ENCODE peak calls at places on chromosomes 7 and 10, in eight cellular contexts. D, T, L, U, J, H, X and V are unnamed samples. For H3K9me3, the result is how much of the 10 kb centered on the place peaks cover.

GRCh38 chr10:50563906-50564305 is 59.9 kb downstream of the SGMS1 start:
- DNase-seq in H (no peak), J (no peak), D (peak), U (no peak), L (no peak), T (no peak), X (no peak), V (no peak)

GRCh38 chr7:34096777-34097176 is 191.4 kb downstream of the BMPER start:
- DNase-seq in T (no peak), L (no peak), D (no peak), X (no peak), H (no peak), U (no peak), J (peak), V (no peak)

GRCh38 chr10:79445217-79445707 is at the start of gene ZCCHC24:
- DNase-seq in L (no peak), H (no peak), D (no peak), X (peak), J (no peak), U (no peak), T (peak), V (peak)

GRCh38 chr7:47470567-47471357 is 111.1 kb downstream of the TNS3 start:
- DNase-seq in D (no peak), T (no peak), H (no peak), J (no peak), X (no peak), L (peak), U (no peak), V (peak)

GRCh38 chr7:122407195-122407594 is 102.6 kb upstream of the FEZF1 start:
- DNase-seq in U (no peak), J (no peak), L (no peak), X (no peak), D (no peak), T (no peak), H (no peak), V (no peak)

GRCh38 chr7:76054129-76055120 is 6.5 kb downstream of the MDH2 start:
- DNase-seq in U (no peak), X (no peak), L (peak), T (no peak), H (no peak), D (no peak), J (peak), V (peak)

GRCh38 chr7:1284743-1285458 is 52.2 kb downstream of the UNCX start:
- DNase-seq in J (no peak), L (no peak), T (peak), X (no peak), H (peak), U (no peak), D (no peak), V (no peak)

GRCh38 chr7:89621925-89622641 is 532.2 kb upstream of the STEAP1 start:
- DNase-seq in J (no peak), D (no peak), L (no peak), X (no peak), H (no peak), T (no peak), U (no peak), V (no peak)

GRCh38 chr7:37923996-37924395 is 3.6 kb downstream of the EPDR1 start:
- DNase-seq in X (no peak), T (no peak), H (no peak), D (no peak), U (no peak), L (no peak), J (no peak), V (no peak)

GRCh38 chr7:44281811-44282600 is 43.4 kb downstream of the CAMK2B start:
- DNase-seq in D (no peak), J (no peak), H (peak), U (no peak), L (no peak), X (no peak), T (peak), V (no peak)

DNA sequence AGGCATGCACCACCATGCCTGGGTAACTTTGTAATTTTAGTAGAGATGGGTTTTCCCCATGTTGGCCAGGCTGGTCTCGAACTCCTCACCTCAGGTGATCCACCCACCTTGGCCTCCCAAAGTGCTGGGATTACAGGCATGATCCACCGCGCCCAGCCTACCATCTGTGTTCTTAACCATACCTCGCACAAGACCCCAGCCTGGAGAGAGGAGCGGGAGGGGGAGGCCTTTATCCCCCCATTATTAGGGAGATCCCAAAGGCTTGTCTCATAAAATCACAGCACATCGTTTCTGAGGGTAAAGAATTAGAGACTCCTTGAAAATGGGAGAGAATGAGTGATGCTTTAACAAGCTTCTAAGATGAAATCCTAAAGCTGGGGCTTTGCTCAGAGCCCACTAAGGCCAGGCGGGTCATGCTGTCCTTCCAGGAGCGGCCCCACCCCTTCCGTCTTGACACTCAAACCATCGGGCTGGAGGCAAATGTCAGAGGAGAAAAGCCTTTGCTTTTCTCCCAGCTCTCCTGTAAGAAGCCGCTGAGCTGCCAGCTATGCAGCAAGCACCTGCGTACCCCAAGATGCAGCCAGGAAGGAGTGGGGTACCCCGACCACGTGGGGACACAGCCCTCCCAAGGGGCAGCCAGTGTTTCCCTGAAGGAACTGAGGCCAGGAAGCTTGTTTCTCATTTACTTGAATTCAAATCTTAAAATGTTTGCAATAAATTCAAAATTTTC is 339.7 kb downstream of the PTPRN2 start:
- DNase-seq in U (no peak), X (peak), H (no peak), L (no peak), J (no peak), D (no peak), T (no peak), V (no peak)
- H3K9me3 ChIP-seq in U (under half), X (under half), H (under half), L (under half), J (under half), D (under half), T (under half), V (under half)

DNA sequence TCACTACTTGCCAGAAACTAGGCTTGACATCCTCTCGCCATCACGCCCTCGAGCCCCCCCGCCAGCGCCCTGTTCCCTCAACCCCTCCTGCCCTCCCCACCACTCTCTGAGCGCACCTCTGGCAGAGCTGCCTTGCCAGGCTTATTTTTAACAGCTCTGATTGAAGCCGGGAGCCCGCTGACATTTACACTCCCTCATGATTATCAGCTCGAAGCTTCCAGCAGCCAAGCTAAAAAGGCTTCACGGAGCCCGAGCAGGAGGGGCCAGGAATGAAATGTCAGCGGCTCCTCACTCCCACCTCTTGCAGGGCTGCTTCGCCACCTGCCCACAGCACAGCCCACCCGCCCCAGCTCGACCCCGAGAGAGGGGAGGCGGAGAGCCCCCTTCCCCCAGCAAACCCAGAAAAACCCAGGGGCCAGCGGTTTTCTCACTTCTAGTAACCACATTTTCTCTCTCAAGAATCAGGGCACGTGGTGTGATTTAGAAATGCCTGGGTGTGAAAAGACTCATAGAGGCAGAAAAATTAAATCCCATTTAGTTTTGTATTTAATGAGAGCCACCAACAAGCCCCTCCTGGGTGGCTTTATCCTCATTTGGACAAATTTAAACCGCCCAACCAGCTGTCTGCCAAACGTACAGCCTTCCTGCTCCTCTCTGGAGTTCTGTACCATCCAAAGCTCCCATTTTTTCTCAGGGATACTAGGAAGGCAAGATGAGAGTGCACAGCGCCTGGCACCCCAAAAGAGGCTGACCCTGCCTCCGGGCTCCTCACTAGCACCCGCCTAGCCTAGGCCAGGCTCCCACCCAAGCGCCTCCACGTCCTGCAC is 89.2 kb downstream of the SLIT1 start:
- DNase-seq in D (peak), X (no peak), U (no peak), H (peak), L (no peak), T (peak), J (no peak), V (no peak)
- H3K9me3 ChIP-seq in D (under half), X (under half), U (under half), H (under half), L (under half), T (under half), J (under half), V (under half)

DNA sequence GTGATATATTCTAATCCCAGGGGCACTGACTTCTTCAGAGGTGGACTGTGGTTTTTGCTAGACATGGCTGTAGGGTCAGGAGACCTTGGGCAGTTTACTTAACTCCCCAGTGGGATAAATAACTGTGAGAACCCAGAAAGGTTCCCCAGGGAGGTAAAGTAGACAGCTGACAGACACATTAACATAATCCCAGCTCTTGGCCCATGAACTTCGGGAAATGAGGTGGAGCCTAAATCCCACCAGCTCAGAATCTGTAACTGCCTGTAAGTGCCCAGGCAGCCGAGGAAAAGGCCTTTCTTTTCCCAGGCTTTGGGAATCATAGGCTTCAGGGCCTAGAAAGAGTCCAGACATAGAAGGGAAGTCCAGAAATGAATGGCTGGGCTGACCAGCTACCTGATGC is 106.0 kb downstream of the LRRC18 start:
- DNase-seq in H (no peak), T (no peak), D (no peak), U (no peak), X (no peak), L (no peak), J (no peak), V (no peak)
- H3K9me3 ChIP-seq in H (under half), T (under half), D (under half), U (under half), X (under half), L (under half), J (under half), V (under half)

GRCh38 chr10:133124357-133125211 is 35.4 kb upstream of the KNDC1 start:
- DNase-seq in J (peak), D (peak), T (peak), L (peak), H (peak), X (no peak), U (no peak), V (peak)

GRCh38 chr10:133123746-133124356 is 36.1 kb downstream of the ADGRA1 start:
- DNase-seq in T (no peak), L (no peak), J (no peak), D (no peak), H (no peak), X (no peak), U (no peak), V (no peak)

GRCh38 chr10:133126431-133127290 is 33.4 kb upstream of the KNDC1 start:
- DNase-seq in T (peak), L (no peak), J (no peak), U (no peak), X (no peak), D (no peak), H (no peak), V (no peak)

GRCh38 chr10:133127291-133128125 is 32.5 kb upstream of the KNDC1 start:
- DNase-seq in D (no peak), L (no peak), X (peak), J (no peak), H (no peak), T (peak), U (peak), V (peak)

GRCh38 chr10:133125901-133126300 is 34.1 kb upstream of the KNDC1 start:
- DNase-seq in D (no peak), T (peak), X (no peak), H (no peak), J (no peak), U (no peak), L (no peak), V (no peak)
- H3K9me3 ChIP-seq in D (under half), T (under half), X (under half), H (under half), J (under half), U (under half), L (under half), V (under half)

GRCh38 chr10:96890580-96890979 is 58.5 kb downstream of the LCOR start:
- DNase-seq in U (no peak), D (no peak), L (peak), H (no peak), T (no peak), X (no peak), J (no peak), V (no peak)
- H3K9me3 ChIP-seq in U (under half), D (under half), L (under half), H (under half), T (under half), X (under half), J (under half), V (under half)